ENCODE peak calls at places on chromosomes 6 and 20, in seven cellular contexts. One of them, this sample, is unnamed.

GRCh38 chr6:154595997-154596396 is 85.5 kb upstream of the CNKSR3 start:
- DNase-seq in A549: no peak
- DNase-seq in stimulated activated CD4-positive, alpha-beta T cell treated with anti-CD3 and anti-CD28 coated beads, Interleukin-12 subunit alpha, Interleukin-12 subunit beta, amount 100 ng/mL, for 48 hours: no peak
- DNase-seq in nephron progenitor cell: no peak
- DNase-seq in stimulated activated naive CD8-positive, alpha-beta T cell treated with anti-CD3 and anti-CD28 coated beads, Interleukin-15, amount 100 ng/mL, for 72 hours: no peak
- DNase-seq in AG04449: no peak
- DNase-seq in choroid plexus epithelial cell: no peak
- DNase-seq in this sample: no peak

GRCh38 chr6:1184318-1184717 is 127.6 kb upstream of the FOXQ1 start:
- DNase-seq in A549: no peak
- DNase-seq in stimulated activated CD4-positive, alpha-beta T cell treated with anti-CD3 and anti-CD28 coated beads, Interleukin-12 subunit alpha, Interleukin-12 subunit beta, amount 100 ng/mL, for 48 hours: no peak
- DNase-seq in nephron progenitor cell: no peak
- DNase-seq in stimulated activated naive CD8-positive, alpha-beta T cell treated with anti-CD3 and anti-CD28 coated beads, Interleukin-15, amount 100 ng/mL, for 72 hours: no peak
- DNase-seq in AG04449: no peak
- DNase-seq in choroid plexus epithelial cell: no peak
- DNase-seq in this sample: no peak

GRCh38 chr20:13868331-13868730 is 83.5 kb downstream of the NDUFAF5 start:
- DNase-seq in A549: peak; percentile 11
- DNase-seq in stimulated activated CD4-positive, alpha-beta T cell treated with anti-CD3 and anti-CD28 coated beads, Interleukin-12 subunit alpha, Interleukin-12 subunit beta, amount 100 ng/mL, for 48 hours: no peak
- DNase-seq in nephron progenitor cell: no peak
- DNase-seq in stimulated activated naive CD8-positive, alpha-beta T cell treated with anti-CD3 and anti-CD28 coated beads, Interleukin-15, amount 100 ng/mL, for 72 hours: no peak
- DNase-seq in AG04449: peak; percentile 65
- DNase-seq in choroid plexus epithelial cell: peak; percentile 3
- DNase-seq in this sample: peak; percentile 2

GRCh38 chr6:5104667-5105066 is 19.5 kb downstream of the PPP1R3G start:
- DNase-seq in A549: no peak
- DNase-seq in stimulated activated CD4-positive, alpha-beta T cell treated with anti-CD3 and anti-CD28 coated beads, Interleukin-12 subunit alpha, Interleukin-12 subunit beta, amount 100 ng/mL, for 48 hours: no peak
- DNase-seq in nephron progenitor cell: no peak
- DNase-seq in stimulated activated naive CD8-positive, alpha-beta T cell treated with anti-CD3 and anti-CD28 coated beads, Interleukin-15, amount 100 ng/mL, for 72 hours: no peak
- DNase-seq in AG04449: no peak
- DNase-seq in choroid plexus epithelial cell: no peak
- DNase-seq in this sample: no peak

GRCh38 chr6:169172435-169172834 is 81.2 kb downstream of the THBS2 start:
- DNase-seq in A549: peak; percentile 26
- DNase-seq in stimulated activated CD4-positive, alpha-beta T cell treated with anti-CD3 and anti-CD28 coated beads, Interleukin-12 subunit alpha, Interleukin-12 subunit beta, amount 100 ng/mL, for 48 hours: no peak
- DNase-seq in nephron progenitor cell: no peak
- DNase-seq in stimulated activated naive CD8-positive, alpha-beta T cell treated with anti-CD3 and anti-CD28 coated beads, Interleukin-15, amount 100 ng/mL, for 72 hours: no peak
- DNase-seq in AG04449: no peak
- DNase-seq in choroid plexus epithelial cell: peak; percentile 93
- DNase-seq in this sample: peak; percentile 88

GRCh38 chr6:7920425-7920824 is 9.8 kb upstream of the TXNDC5 start:
- DNase-seq in A549: no peak
- DNase-seq in stimulated activated CD4-positive, alpha-beta T cell treated with anti-CD3 and anti-CD28 coated beads, Interleukin-12 subunit alpha, Interleukin-12 subunit beta, amount 100 ng/mL, for 48 hours: no peak
- DNase-seq in nephron progenitor cell: no peak
- DNase-seq in stimulated activated naive CD8-positive, alpha-beta T cell treated with anti-CD3 and anti-CD28 coated beads, Interleukin-15, amount 100 ng/mL, for 72 hours: no peak
- DNase-seq in AG04449: no peak
- DNase-seq in choroid plexus epithelial cell: no peak
- DNase-seq in this sample: no peak

GRCh38 chr6:125107048-125107447 is 46.5 kb upstream of the TPD52L1 start:
- DNase-seq in A549: no peak
- DNase-seq in stimulated activated CD4-positive, alpha-beta T cell treated with anti-CD3 and anti-CD28 coated beads, Interleukin-12 subunit alpha, Interleukin-12 subunit beta, amount 100 ng/mL, for 48 hours: no peak
- DNase-seq in nephron progenitor cell: no peak
- DNase-seq in stimulated activated naive CD8-positive, alpha-beta T cell treated with anti-CD3 and anti-CD28 coated beads, Interleukin-15, amount 100 ng/mL, for 72 hours: no peak
- DNase-seq in AG04449: no peak
- DNase-seq in choroid plexus epithelial cell: no peak
- DNase-seq in this sample: no peak

GRCh38 chr20:2914160-2914559 is 40.9 kb downstream of the PTPRA start:
- DNase-seq in A549: peak; percentile 38
- DNase-seq in stimulated activated CD4-positive, alpha-beta T cell treated with anti-CD3 and anti-CD28 coated beads, Interleukin-12 subunit alpha, Interleukin-12 subunit beta, amount 100 ng/mL, for 48 hours: no peak
- DNase-seq in nephron progenitor cell: no peak
- DNase-seq in stimulated activated naive CD8-positive, alpha-beta T cell treated with anti-CD3 and anti-CD28 coated beads, Interleukin-15, amount 100 ng/mL, for 72 hours: no peak
- DNase-seq in AG04449: no peak
- DNase-seq in choroid plexus epithelial cell: peak; percentile 60
- DNase-seq in this sample: peak; percentile 19

GRCh38 chr20:8757146-8757545 is 311.7 kb upstream of the PLCB4 start:
- DNase-seq in A549: peak; percentile 20
- DNase-seq in stimulated activated CD4-positive, alpha-beta T cell treated with anti-CD3 and anti-CD28 coated beads, Interleukin-12 subunit alpha, Interleukin-12 subunit beta, amount 100 ng/mL, for 48 hours: no peak
- DNase-seq in nephron progenitor cell: no peak
- DNase-seq in stimulated activated naive CD8-positive, alpha-beta T cell treated with anti-CD3 and anti-CD28 coated beads, Interleukin-15, amount 100 ng/mL, for 72 hours: no peak
- DNase-seq in AG04449: peak; percentile 49
- DNase-seq in choroid plexus epithelial cell: peak; percentile 87
- DNase-seq in this sample: peak; percentile 71

GRCh38 chr20:51470907-51471411 is 71.6 kb downstream of the NFATC2 start:
- DNase-seq in A549: no peak
- DNase-seq in stimulated activated CD4-positive, alpha-beta T cell treated with anti-CD3 and anti-CD28 coated beads, Interleukin-12 subunit alpha, Interleukin-12 subunit beta, amount 100 ng/mL, for 48 hours: no peak
- DNase-seq in nephron progenitor cell: no peak
- DNase-seq in stimulated activated naive CD8-positive, alpha-beta T cell treated with anti-CD3 and anti-CD28 coated beads, Interleukin-15, amount 100 ng/mL, for 72 hours: peak; percentile 15
- DNase-seq in AG04449: no peak
- DNase-seq in choroid plexus epithelial cell: no peak
- DNase-seq in this sample: no peak

GRCh38 chr6:157649311-157650260 is 173.5 kb upstream of the SNX9 start:
- DNase-seq in A549: no peak
- DNase-seq in stimulated activated CD4-positive, alpha-beta T cell treated with anti-CD3 and anti-CD28 coated beads, Interleukin-12 subunit alpha, Interleukin-12 subunit beta, amount 100 ng/mL, for 48 hours: no peak
- DNase-seq in nephron progenitor cell: no peak
- DNase-seq in stimulated activated naive CD8-positive, alpha-beta T cell treated with anti-CD3 and anti-CD28 coated beads, Interleukin-15, amount 100 ng/mL, for 72 hours: no peak
- DNase-seq in AG04449: no peak
- DNase-seq in choroid plexus epithelial cell: no peak
- DNase-seq in this sample: no peak